ENCODE peak calls at places on chromosomes 4 and X, in four cellular contexts. One of them, this sample, is unnamed.

GRCh38 chrX:19017271-19017670 is 33.4 kb upstream of the PHKA2 start:
- DNase-seq in HFF-Myc: no peak
- DNase-seq in endodermal cell: peak
- DNase-seq in kidney epithelial cell: no peak
- DNase-seq in this sample: no peak

GRCh38 chr4:143281507-143282169 is 55.0 kb upstream of the GAB1 start:
- DNase-seq in HFF-Myc: no peak
- DNase-seq in kidney epithelial cell: no peak
- DNase-seq in endodermal cell: no peak
- DNase-seq in this sample: no peak

GRCh38 chrX:68421651-68422050 is 11.6 kb downstream of the OPHN1 start:
- DNase-seq in kidney epithelial cell: no peak
- DNase-seq in HFF-Myc: no peak
- DNase-seq in endodermal cell: no peak
- DNase-seq in this sample: no peak

GRCh38 chr4:109164011-109164410 is 138.4 kb downstream of the COL25A1 start:
- DNase-seq in endodermal cell: no peak
- DNase-seq in kidney epithelial cell: peak
- DNase-seq in HFF-Myc: no peak
- DNase-seq in this sample: no peak

GRCh38 chrX:104309169-104309568 is 54.4 kb upstream of the ESX1 start:
- DNase-seq in kidney epithelial cell: no peak
- DNase-seq in endodermal cell: no peak
- DNase-seq in HFF-Myc: no peak
- DNase-seq in this sample: no peak

GRCh38 chr4:879730-880079 is 52.4 kb downstream of the GAK start:
- DNase-seq in HFF-Myc: no peak
- DNase-seq in kidney epithelial cell: no peak
- DNase-seq in endodermal cell: no peak
- DNase-seq in this sample: no peak

GRCh38 chrX:130560558-130560957 is 158.8 kb downstream of the RBMX2 start:
- DNase-seq in kidney epithelial cell: no peak
- DNase-seq in HFF-Myc: no peak
- DNase-seq in endodermal cell: no peak
- DNase-seq in this sample: no peak

GRCh38 chr4:8688041-8688907 is 95.7 kb downstream of the CPZ start:
- DNase-seq in HFF-Myc: no peak
- DNase-seq in endodermal cell: peak
- DNase-seq in kidney epithelial cell: no peak
- DNase-seq in this sample: peak

GRCh38 chr4:185290656-185291055 is 81.3 kb downstream of the SNX25 start:
- DNase-seq in HFF-Myc: no peak
- DNase-seq in endodermal cell: no peak
- DNase-seq in kidney epithelial cell: no peak
- DNase-seq in this sample: no peak

GRCh38 chr4:163165217-163166017 is 1.3 kb downstream of the NAF1 start:
- DNase-seq in kidney epithelial cell: no peak
- DNase-seq in endodermal cell: no peak
- DNase-seq in HFF-Myc: no peak
- DNase-seq in this sample: no peak

DNA sequence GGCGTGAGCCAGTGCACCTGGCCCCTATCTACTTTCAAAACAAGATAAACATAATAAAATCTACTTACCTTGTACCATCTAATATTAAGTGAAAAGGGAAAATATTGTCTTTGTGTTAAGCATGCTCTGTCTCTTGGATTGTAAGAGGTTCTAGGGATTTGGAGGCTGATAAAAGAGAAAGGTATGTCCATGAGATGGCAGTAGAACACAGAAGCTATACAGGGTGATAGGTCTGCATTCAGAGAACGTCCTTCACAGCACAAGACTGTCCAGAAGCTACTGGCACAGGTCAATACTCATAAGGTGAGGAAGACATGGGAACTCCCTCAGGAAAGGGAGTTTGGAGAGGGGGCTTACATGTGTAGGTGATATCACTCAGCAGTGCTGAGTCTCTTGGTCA is 135.5 kb downstream of the TMEM47 start:
- DNase-seq in HFF-Myc: no peak
- DNase-seq in kidney epithelial cell: no peak
- DNase-seq in endodermal cell: peak
- DNase-seq in this sample: no peak
- TF ChIP-seq CTCF in HFF-Myc: no peak
- TF ChIP-seq CTCF in kidney epithelial cell: no peak
- TF ChIP-seq CTCF in endodermal cell: peak
- TF ChIP-seq CTCF in this sample: no peak

DNA sequence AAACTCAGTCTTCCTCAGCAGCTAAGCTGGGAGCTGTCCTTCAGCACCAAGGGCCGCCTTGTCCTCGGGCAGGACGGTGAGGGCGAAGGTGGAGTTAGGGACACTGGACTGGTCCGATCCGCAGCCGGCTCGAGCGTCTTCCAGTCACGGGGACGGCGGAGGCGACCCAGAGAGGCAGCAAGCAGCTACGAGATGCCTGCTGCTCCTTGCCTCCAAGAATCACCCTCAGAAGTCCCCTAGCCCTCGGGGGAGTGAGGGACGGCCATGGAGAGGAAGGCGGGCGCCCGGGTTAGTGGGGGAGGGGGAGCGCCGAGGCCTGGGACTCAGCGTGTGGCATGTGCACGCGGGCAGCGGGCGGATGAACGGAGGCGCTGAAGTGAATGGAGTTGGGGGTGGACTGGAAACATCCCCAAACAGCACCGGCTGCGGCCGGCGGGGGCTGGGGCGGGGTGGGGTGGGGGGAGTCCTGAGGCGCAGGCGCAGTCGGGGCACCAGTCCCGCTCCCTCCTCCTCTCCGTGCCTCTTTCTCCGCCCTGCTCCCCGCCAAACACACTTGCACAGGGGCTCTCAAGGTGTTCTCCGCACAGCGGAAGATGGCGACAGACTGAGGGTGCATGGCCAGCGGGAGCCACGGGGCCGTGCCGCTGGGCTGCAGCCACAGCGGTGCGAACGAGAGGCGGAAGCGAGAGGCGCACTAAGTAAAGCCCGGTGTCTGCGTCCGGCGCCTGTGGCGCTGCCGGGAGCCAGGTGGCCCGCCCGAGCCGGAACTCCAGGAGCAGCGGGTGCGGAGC is at the start of gene NALF2:
- DNase-seq in HFF-Myc: no peak
- DNase-seq in endodermal cell: peak
- DNase-seq in kidney epithelial cell: peak
- DNase-seq in this sample: peak
- TF ChIP-seq CTCF in HFF-Myc: no peak
- TF ChIP-seq CTCF in endodermal cell: no peak
- TF ChIP-seq CTCF in kidney epithelial cell: no peak
- TF ChIP-seq CTCF in this sample: no peak

DNA sequence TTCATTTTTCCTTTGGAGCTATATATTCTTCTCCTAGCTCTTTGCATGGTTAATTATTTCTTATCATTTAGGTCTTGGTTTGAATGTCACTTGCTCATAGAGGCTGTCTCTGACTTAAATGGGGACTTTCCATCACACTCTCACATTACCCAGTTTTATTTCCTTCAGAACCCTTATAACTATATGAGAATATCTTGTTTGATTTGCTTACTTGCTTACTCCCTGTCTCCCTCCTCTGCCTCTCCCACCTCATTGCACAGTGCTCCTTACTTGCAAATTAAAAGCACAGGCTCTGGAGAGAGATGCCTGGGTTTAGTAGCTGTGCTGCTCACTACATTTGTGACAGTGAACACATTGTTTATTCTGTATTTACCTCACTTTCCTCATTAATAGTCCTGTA is 174.6 kb downstream of the SOWAHB start:
- DNase-seq in HFF-Myc: no peak
- DNase-seq in kidney epithelial cell: no peak
- DNase-seq in endodermal cell: no peak
- DNase-seq in this sample: no peak
- TF ChIP-seq CTCF in HFF-Myc: peak
- TF ChIP-seq CTCF in kidney epithelial cell: peak
- TF ChIP-seq CTCF in endodermal cell: no peak
- TF ChIP-seq CTCF in this sample: no peak

DNA sequence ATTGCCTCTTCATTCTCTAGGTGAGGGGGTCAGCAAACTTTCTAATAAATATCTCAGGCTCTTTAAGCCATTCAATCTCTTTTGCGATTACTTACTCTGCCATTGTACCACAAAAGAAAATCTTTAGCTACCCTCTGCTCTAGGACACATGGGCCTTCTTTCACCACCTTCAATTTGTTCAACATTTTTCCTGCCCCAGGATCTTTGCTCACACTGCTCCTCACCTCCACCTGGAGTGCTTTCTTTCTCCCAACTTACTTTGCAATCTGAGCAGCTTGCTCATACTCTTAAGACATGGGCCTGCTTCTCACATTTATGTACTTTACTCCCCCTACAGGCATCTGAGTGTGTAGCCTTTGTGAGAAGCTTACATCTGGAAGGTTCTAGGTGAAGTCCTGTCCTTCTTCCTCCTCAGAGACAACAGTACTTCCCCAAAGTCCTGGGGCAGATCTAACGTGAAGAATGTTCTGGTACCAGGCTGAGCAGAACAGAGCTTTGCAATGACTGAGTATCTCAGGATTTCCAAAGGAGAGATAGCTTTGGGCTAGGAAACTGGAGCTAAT is 55.0 kb upstream of the PRDM5 start:
- DNase-seq in kidney epithelial cell: peak
- DNase-seq in endodermal cell: peak
- DNase-seq in HFF-Myc: peak
- DNase-seq in this sample: no peak
- TF ChIP-seq CTCF in kidney epithelial cell: peak
- TF ChIP-seq CTCF in endodermal cell: peak
- TF ChIP-seq CTCF in HFF-Myc: peak
- TF ChIP-seq CTCF in this sample: no peak

DNA sequence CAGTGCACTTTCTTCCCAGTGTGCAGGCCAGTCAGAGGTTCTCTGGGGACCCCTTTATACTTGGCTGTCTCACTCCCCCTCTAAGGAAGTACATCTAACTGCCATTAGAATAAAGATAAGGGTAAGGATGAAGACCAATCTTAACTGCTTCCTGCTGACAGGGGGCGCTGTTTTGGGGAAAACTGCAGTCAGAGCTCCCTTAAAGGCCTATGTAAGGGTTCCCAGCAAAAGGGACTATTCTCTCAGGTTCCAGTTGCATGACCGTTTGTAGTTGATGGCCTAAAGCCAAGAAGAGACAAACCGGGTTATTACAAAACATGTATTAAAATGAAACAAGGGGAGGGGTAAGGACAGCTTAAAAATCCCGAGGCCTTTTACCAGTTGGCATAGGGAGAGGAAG is 115.6 kb upstream of the SPIN4 start:
- DNase-seq in endodermal cell: no peak
- DNase-seq in kidney epithelial cell: no peak
- DNase-seq in HFF-Myc: no peak
- DNase-seq in this sample: no peak
- TF ChIP-seq CTCF in endodermal cell: peak
- TF ChIP-seq CTCF in kidney epithelial cell: no peak
- TF ChIP-seq CTCF in HFF-Myc: no peak
- TF ChIP-seq CTCF in this sample: no peak

GRCh38 chr4:151600432-151600831 is 160.4 kb downstream of the GATB start:
- DNase-seq in kidney epithelial cell: no peak
- DNase-seq in endodermal cell: no peak
- DNase-seq in HFF-Myc: no peak
- DNase-seq in this sample: no peak

GRCh38 chr4:151605215-151605614 is 155.6 kb downstream of the GATB start:
- DNase-seq in kidney epithelial cell: no peak
- DNase-seq in HFF-Myc: no peak
- DNase-seq in endodermal cell: no peak
- DNase-seq in this sample: no peak

GRCh38 chr4:151606061-151606460 is 154.7 kb downstream of the GATB start:
- DNase-seq in HFF-Myc: no peak
- DNase-seq in endodermal cell: no peak
- DNase-seq in kidney epithelial cell: no peak
- DNase-seq in this sample: no peak

GRCh38 chr4:151603377-151603776 is 157.4 kb downstream of the GATB start:
- DNase-seq in HFF-Myc: no peak
- DNase-seq in endodermal cell: no peak
- DNase-seq in kidney epithelial cell: no peak
- DNase-seq in this sample: no peak

DNA sequence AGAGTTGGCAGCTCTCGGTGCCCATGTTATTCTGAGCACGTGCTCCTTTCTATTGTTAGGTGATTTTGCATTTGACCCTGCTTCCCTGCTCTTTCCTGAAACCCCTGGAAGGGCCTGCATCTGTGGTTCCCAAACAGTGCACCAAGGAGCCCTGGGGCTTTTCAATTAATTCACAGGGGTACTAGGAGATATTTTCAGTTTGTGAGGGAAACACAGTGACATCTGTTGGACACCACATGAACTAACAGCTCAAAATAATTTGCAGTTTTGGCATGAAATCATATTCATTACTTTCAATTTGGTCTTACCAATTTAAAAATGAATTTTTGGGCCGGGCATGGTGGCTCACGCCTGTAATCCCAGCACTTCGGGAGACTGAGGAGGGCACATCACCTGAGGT is 156.6 kb downstream of the GATB start:
- DNase-seq in endodermal cell: no peak
- DNase-seq in kidney epithelial cell: no peak
- DNase-seq in HFF-Myc: peak
- DNase-seq in this sample: no peak
- TF ChIP-seq CTCF in endodermal cell: peak
- TF ChIP-seq CTCF in kidney epithelial cell: peak
- TF ChIP-seq CTCF in HFF-Myc: peak
- TF ChIP-seq CTCF in this sample: peak

GRCh38 chr4:62640296-62640695 is 1440.2 kb downstream of the ADGRL3 start:
- DNase-seq in kidney epithelial cell: no peak
- DNase-seq in endodermal cell: no peak
- DNase-seq in HFF-Myc: no peak
- DNase-seq in this sample: peak

GRCh38 chr4:62644372-62644771 is 1444.2 kb downstream of the ADGRL3 start:
- DNase-seq in HFF-Myc: no peak
- DNase-seq in endodermal cell: peak
- DNase-seq in kidney epithelial cell: no peak
- DNase-seq in this sample: no peak
- TF ChIP-seq CTCF in HFF-Myc: no peak
- TF ChIP-seq CTCF in endodermal cell: peak
- TF ChIP-seq CTCF in kidney epithelial cell: peak
- TF ChIP-seq CTCF in this sample: no peak

GRCh38 chr4:38800366-38800765 is 4.2 kb downstream of the TLR1 start:
- DNase-seq in kidney epithelial cell: no peak
- DNase-seq in endodermal cell: no peak
- DNase-seq in HFF-Myc: no peak
- DNase-seq in this sample: no peak
- TF ChIP-seq CTCF in kidney epithelial cell: no peak
- TF ChIP-seq CTCF in endodermal cell: no peak
- TF ChIP-seq CTCF in HFF-Myc: no peak
- TF ChIP-seq CTCF in this sample: no peak

GRCh38 chr4:182179105-182179504 is 64.1 kb upstream of the TENM3 start:
- DNase-seq in endodermal cell: no peak
- DNase-seq in HFF-Myc: peak
- DNase-seq in kidney epithelial cell: no peak
- DNase-seq in this sample: no peak
- TF ChIP-seq CTCF in endodermal cell: no peak
- TF ChIP-seq CTCF in HFF-Myc: no peak
- TF ChIP-seq CTCF in kidney epithelial cell: no peak
- TF ChIP-seq CTCF in this sample: no peak

This sample was measured in mesothelial cell of epicardium.